ENCODE peak calls at places on chromosomes 16 and 17, in ten cellular contexts. O is Calu3, D is left ventricle myocardium inferior, Q is AG04450, Z is MCF 10A, X is stomach, V is fibroblast of the aortic adventitia, C is heart right ventricle, E is astrocyte of the spinal cord, L is progenitor cell of endocrine pancreas. G is an unnamed sample.

GRCh38 chr16:75070055-75070841 is 46.3 kb downstream of the LDHD start:
- DNase-seq in E (no peak), L (no peak), C (peak; percentile 69), Z (no peak), O (no peak), Q (no peak), D (peak; percentile 69), X (peak; percentile 59), V (no peak), G (no peak)

GRCh38 chr17:7982171-7982570 is 20.2 kb upstream of the GUCY2D start:
- DNase-seq in E (peak; percentile 52), V (peak; percentile 67), D (no peak), C (no peak), L (no peak), O (no peak), Q (no peak), X (no peak), Z (peak; percentile 43), G (no peak)

GRCh38 chr17:74635418-74635817 is 11.9 kb upstream of the CD300E start:
- DNase-seq in Q (no peak), O (no peak), Z (no peak), D (no peak), V (no peak), C (no peak), X (no peak), E (no peak), L (no peak), G (no peak)

GRCh38 chr16:20020976-20021375 is 52.7 kb downstream of the GPR139 start:
- DNase-seq in Z (no peak), D (no peak), L (no peak), X (no peak), V (no peak), Q (no peak), C (no peak), E (no peak), O (no peak), G (no peak)

GRCh38 chr17:80803451-80804428 is 187.9 kb upstream of the CHMP6 start:
- DNase-seq in V (no peak), Z (no peak), D (no peak), X (no peak), O (no peak), L (no peak), Q (no peak), C (no peak), E (no peak), G (no peak)

GRCh38 chr16:88941051-88941932 is 35.7 kb downstream of the CBFA2T3 start:
- DNase-seq in E (no peak), Q (no peak), L (peak; percentile 32), C (peak; percentile 64), X (peak; percentile 41), V (no peak), O (no peak), D (peak; percentile 66), Z (no peak), G (no peak)

GRCh38 chr16:72752004-72752695 is 295.8 kb downstream of the ZFHX3 start:
- DNase-seq in O (no peak), D (no peak), Z (no peak), V (no peak), X (no peak), Q (no peak), E (no peak), C (no peak), L (no peak), G (no peak)

GRCh38 chr17:19270951-19271611 is 33.9 kb downstream of the EPN2 start:
- DNase-seq in C (peak; percentile 50), Z (no peak), Q (no peak), D (peak; percentile 72), V (no peak), L (no peak), E (no peak), X (no peak), O (no peak), G (no peak)

GRCh38 chr17:75832652-75833400 is 11.4 kb downstream of the UNC13D start:
- DNase-seq in X (no peak), D (no peak), C (no peak), L (no peak), Z (no peak), Q (no peak), O (no peak), V (no peak), E (no peak), G (no peak)

GRCh38 chr16:87132361-87133014 is 184.7 kb downstream of the C16orf95 start:
- DNase-seq in Q (peak; percentile 8), X (no peak), Z (no peak), L (no peak), C (peak; percentile 25), V (peak; percentile 57), O (peak; percentile 63), D (peak; percentile 32), E (peak; percentile 89), G (peak; percentile 54)

GRCh38 chr16:4900036-4900435 is 36.9 kb downstream of the PPL start:
- DNase-seq in O (no peak), D (no peak), V (peak; percentile 50), X (no peak), L (no peak), Z (no peak), E (no peak), Q (no peak), C (no peak), G (no peak)

GRCh38 chr17:19378416-19379293 is at the start of gene MAPK7:
- DNase-seq in C (peak; percentile 30), L (no peak), Q (no peak), X (no peak), D (no peak), E (no peak), V (no peak), O (no peak), Z (no peak), G (peak; percentile 93)

GRCh38 chr16:12661656-12662172 is 142.0 kb downstream of the CPPED1 start:
- DNase-seq in V (peak; percentile 13), C (no peak), X (no peak), Z (peak; percentile 55), O (peak; percentile 49), L (peak; percentile 79), E (peak; percentile 43), Q (no peak), D (no peak), G (peak; percentile 70)

GRCh38 chr17:6648181-6648580 is 3.2 kb downstream of the MED31 start:
- DNase-seq in Z (no peak), Q (no peak), C (no peak), X (no peak), V (no peak), L (no peak), D (no peak), E (no peak), O (no peak), G (no peak)

GRCh38 chr16:30567991-30568638 is 3.4 kb downstream of the ZNF688 start:
- DNase-seq in O (no peak), E (peak; percentile 38), V (peak; percentile 76), C (no peak), X (no peak), D (no peak), Q (peak; percentile 33), L (no peak), Z (peak; percentile 95), G (no peak)

GRCh38 chr17:1087381-1088241 is 90.7 kb downstream of the TIMM22 start:
- DNase-seq in O (peak; percentile 81), V (peak; percentile 29), L (peak; percentile 31), C (peak; percentile 74), X (peak; percentile 91), D (peak; percentile 70), Q (no peak), E (peak; percentile 59), Z (peak; percentile 85), G (peak; percentile 22)

GRCh38 chr17:59638553-59638952 is 18.9 kb downstream of the CLTC start:
- DNase-seq in V (no peak), X (no peak), Z (no peak), L (no peak), E (no peak), C (no peak), D (no peak), O (no peak), Q (no peak), G (no peak)

GRCh38 chr17:56868716-56869115 is 34.8 kb downstream of the DGKE start:
- DNase-seq in O (no peak), L (no peak), X (no peak), D (no peak), Q (no peak), Z (no peak), C (no peak), V (no peak), E (no peak), G (no peak)

GRCh38 chr17:56866496-56866895 is 32.5 kb downstream of the DGKE start:
- DNase-seq in C (no peak), O (no peak), Z (peak; percentile 9), E (no peak), Q (no peak), L (no peak), D (no peak), X (no peak), V (no peak), G (no peak)

GRCh38 chr17:56870163-56870651 is 36.3 kb downstream of the DGKE start:
- DNase-seq in E (no peak), C (no peak), Z (no peak), O (no peak), V (no peak), L (no peak), Q (no peak), X (no peak), D (no peak), G (no peak)

GRCh38 chr17:56866076-56866475 is 32.1 kb downstream of the DGKE start:
- DNase-seq in C (no peak), E (no peak), Z (no peak), X (no peak), L (no peak), V (no peak), O (no peak), D (no peak), Q (no peak), G (no peak)

GRCh38 chr17:56867948-56868376 is 34.0 kb downstream of the DGKE start:
- DNase-seq in Z (no peak), E (no peak), X (no peak), Q (peak; percentile 3), C (no peak), L (no peak), V (peak; percentile 76), D (no peak), O (no peak), G (no peak)
- TF ChIP-seq CTCF in Z (no peak), E (no peak), X (no peak), Q (no peak), C (no peak), L (no peak), V (no peak), D (no peak), O (no peak), G (no peak)

GRCh38 chr16:66696669-66697630 is at the start of gene CMTM4:
- DNase-seq in Q (peak; percentile 26), D (peak; percentile 86), C (peak; percentile 89), V (peak; percentile 72), X (peak; percentile 91), O (peak; percentile 95), E (peak; percentile 81), Z (peak; percentile 89), L (peak; percentile 79), G (peak; percentile 67)
- TF ChIP-seq CTCF in Q (no peak), D (peak; percentile 37), C (peak; percentile 36), V (peak; percentile 14), X (no peak), O (no peak), E (peak; percentile 15), Z (peak; percentile 12), L (peak; percentile 37), G (peak; percentile 44)

GRCh38 chr17:17783121-17783824 is 53.5 kb downstream of the SREBF1 start:
- DNase-seq in Z (peak; percentile 58), E (peak; percentile 16), X (peak; percentile 88), L (peak; percentile 40), C (peak; percentile 80), O (peak; percentile 49), V (no peak), Q (no peak), D (peak; percentile 85), G (peak; percentile 33)
- TF ChIP-seq CTCF in Z (peak; percentile 12), E (no peak), X (no peak), L (peak; percentile 48), C (no peak), O (peak; percentile 27), V (no peak), Q (peak; percentile 8), D (peak; percentile 45), G (peak; percentile 44)

GRCh38 chr17:9890124-9890523 is 14.9 kb downstream of the RCVRN start:
- DNase-seq in X (no peak), Z (peak; percentile 63), C (peak; percentile 36), V (no peak), E (no peak), D (no peak), Q (no peak), O (peak; percentile 37), L (peak; percentile 20), G (peak; percentile 21)
- TF ChIP-seq CTCF in X (no peak), Z (peak; percentile 37), C (peak; percentile 36), V (no peak), E (peak; percentile 60), D (peak; percentile 71), Q (peak; percentile 21), O (no peak), L (peak; percentile 63), G (peak; percentile 61)